ENCODE peak calls at places on chromosomes 3 and 15, in six cellular contexts. F, M, Z, D, U and X are unnamed samples.

GRCh38 chr3:128084675-128085021 is 32.4 kb downstream of the SEC61A1 start:
- DNase-seq in U (no peak), D (no peak), M (no peak), Z (no peak), F (no peak), X (no peak)

GRCh38 chr3:141000027-141000663 is 51.0 kb upstream of the SPSB4 start:
- DNase-seq in U (peak), M (peak), Z (peak), D (no peak), F (peak), X (no peak)

GRCh38 chr3:129182390-129183180 is 1.1 kb downstream of the CNBP start:
- DNase-seq in F (no peak), M (peak), U (no peak), Z (no peak), D (no peak), X (no peak)

GRCh38 chr15:78082106-78082742 is 4.7 kb upstream of the TBC1D2B start:
- DNase-seq in Z (no peak), D (no peak), F (no peak), U (no peak), M (no peak), X (no peak)

GRCh38 chr15:62618432-62618831 is 424.1 kb upstream of the TPM1 start:
- DNase-seq in F (no peak), M (no peak), Z (peak), D (no peak), U (no peak), X (no peak)

GRCh38 chr3:150397220-150397619 is 10.9 kb upstream of the TSC22D2 start:
- DNase-seq in Z (no peak), U (no peak), M (peak), D (no peak), F (no peak), X (no peak)

GRCh38 chr15:38905634-38906033 is 341.0 kb upstream of the RASGRP1 start:
- DNase-seq in M (no peak), D (no peak), F (no peak), U (no peak), Z (no peak), X (no peak)

GRCh38 chr15:79812536-79812935 is 84.3 kb downstream of the MTHFS start:
- DNase-seq in M (no peak), F (no peak), Z (no peak), D (no peak), U (no peak), X (no peak)

GRCh38 chr3:177427540-177427939 is 230.3 kb upstream of the TBL1XR1 start:
- DNase-seq in M (peak), Z (peak), U (no peak), F (no peak), D (no peak), X (no peak)

GRCh38 chr15:66923438-66923881 is 141.9 kb upstream of the SMAD3 start:
- DNase-seq in Z (peak), M (no peak), F (peak), U (peak), D (no peak), X (no peak)

GRCh38 chr15:26323564-26323963 is 449.3 kb downstream of the GABRB3 start:
- DNase-seq in Z (no peak), F (no peak), D (no peak), U (no peak), M (no peak), X (no peak)

GRCh38 chr3:188712257-188712924 is 459.4 kb upstream of the TPRG1 start:
- DNase-seq in U (no peak), Z (no peak), F (no peak), D (no peak), M (no peak), X (no peak)

GRCh38 chr3:37967252-37967881 is 23.2 kb upstream of the VILL start:
- DNase-seq in F (peak), M (peak), Z (no peak), D (no peak), U (peak), X (peak)

GRCh38 chr3:30539772-30540171 is 66.6 kb upstream of the TGFBR2 start:
- DNase-seq in U (no peak), Z (peak), D (no peak), F (no peak), M (no peak), X (no peak)

GRCh38 chr3:186060222-186060621 is 48.7 kb downstream of the ETV5 start:
- DNase-seq in Z (no peak), F (no peak), U (no peak), M (no peak), D (no peak), X (no peak)

GRCh38 chr3:151871639-151872468 is 1.6 kb upstream of the SUCNR1 start:
- DNase-seq in Z (no peak), M (no peak), F (no peak), D (no peak), U (no peak), X (peak)

GRCh38 chr15:88745696-88746095 is 57.5 kb upstream of the ACAN start:
- DNase-seq in F (no peak), M (peak), D (no peak), Z (peak), U (no peak), X (no peak)

GRCh38 chr15:60592386-60593339 is 113.7 kb upstream of the ICE2 start:
- DNase-seq in F (peak), M (peak), D (peak), Z (no peak), U (peak), X (no peak)

GRCh38 chr3:73480187-73480672 is 144.5 kb downstream of the PDZRN3 start:
- DNase-seq in U (no peak), D (no peak), F (no peak), Z (no peak), M (peak), X (no peak)

GRCh38 chr15:68403161-68403941 is 28.6 kb downstream of the ITGA11 start:
- DNase-seq in Z (no peak), D (no peak), F (no peak), U (no peak), M (no peak), X (no peak)

GRCh38 chr3:135927170-135927569 is 38.4 kb upstream of the PPP2R3A start:
- DNase-seq in F (no peak), Z (no peak), U (no peak), M (no peak), D (no peak), X (no peak)